ENCODE peak calls at places on chromosome 1, in nine cellular contexts. N, V, C, Y, L, G, K, I and W are unnamed samples.

GRCh38 chr1:87305762-87306161 is 22.9 kb upstream of the LMO4 start:
- DNase-seq in K (no peak), C (no peak), V (no peak), N (no peak), G (no peak), Y (no peak), L (no peak), I (no peak), W (no peak)

GRCh38 chr1:205515781-205516253 is 11.3 kb downstream of the CDK18 start:
- DNase-seq in N (no peak), I (no peak), G (no peak), C (no peak), Y (no peak), K (no peak), V (no peak), L (no peak), W (no peak)

GRCh38 chr1:205961970-205962820 is 18.9 kb upstream of the SLC26A9 start:
- DNase-seq in N (no peak), I (no peak), C (no peak), K (no peak), Y (no peak), L (no peak), G (no peak), V (peak), W (no peak)

GRCh38 chr1:103859721-103860120 is 110.0 kb downstream of the AMY1C start:
- DNase-seq in G (no peak), L (no peak), Y (peak), V (no peak), N (no peak), K (no peak), I (no peak), C (no peak), W (no peak)

GRCh38 chr1:235266325-235266724 is 61.7 kb downstream of the ARID4B start:
- DNase-seq in L (no peak), K (no peak), V (no peak), I (no peak), Y (no peak), G (peak), C (no peak), N (no peak), W (no peak)

GRCh38 chr1:29235955-29236742 is at the start of gene PTPRU:
- DNase-seq in Y (peak), L (peak), K (peak), C (peak), V (peak), G (peak), N (peak), I (peak), W (peak)

GRCh38 chr1:64186138-64186897 is 17.1 kb upstream of the UBE2U start:
- DNase-seq in N (no peak), C (no peak), V (no peak), G (no peak), Y (no peak), I (no peak), L (no peak), K (no peak), W (no peak)

GRCh38 chr1:216055004-216055403 is 368.2 kb downstream of the USH2A start:
- DNase-seq in G (no peak), N (no peak), Y (no peak), C (no peak), L (no peak), K (no peak), V (no peak), I (no peak), W (no peak)

GRCh38 chr1:110118636-110119396 is 6.6 kb downstream of the UBL4B start:
- DNase-seq in N (no peak), V (peak), L (no peak), C (no peak), I (no peak), K (no peak), G (no peak), Y (peak), W (no peak)

GRCh38 chr1:162905759-162906158 is 44.8 kb upstream of the CCDC190 start:
- DNase-seq in V (peak), N (no peak), K (no peak), L (no peak), C (no peak), I (no peak), G (peak), Y (peak), W (no peak)